ENCODE peak calls at places on chromosomes 13 and 19, in six cellular contexts. H is CD8-positive, alpha-beta memory T cell; M is substantia nigra; I is PC-9; G is PC-3; D is aorta. B is an unnamed sample.
A peak's percentile ranks its signal among the peaks of the same experiment; 100 is the strongest.

GRCh38 chr19:40231544-40232424 is 5.3 kb upstream of the CCNP start:
- DNase-seq in M (peak; percentile 26), I (no peak), H (no peak), D (no peak), G (no peak), B (no peak)

GRCh38 chr19:45782820-45783785 is 813 bp upstream of the DMPK start:
- DNase-seq in H (no peak), G (peak; percentile 60), M (no peak), I (peak; percentile 77), D (peak; percentile 85), B (no peak)

GRCh38 chr13:45490068-45490467 is 25.3 kb downstream of the COG3 start:
- DNase-seq in D (no peak), H (peak; percentile 18), M (no peak), G (peak; percentile 2), I (no peak), B (no peak)

GRCh38 chr13:31896427-31896826 is 135.1 kb upstream of the FRY start:
- DNase-seq in I (no peak), G (no peak), M (no peak), H (no peak), D (no peak), B (no peak)

GRCh38 chr19:38389101-38389925 is 816 bp downstream of the SPRED3 start:
- DNase-seq in G (peak; percentile 72), I (no peak), H (no peak), D (peak; percentile 78), M (peak; percentile 29), B (no peak)

GRCh38 chr13:45162821-45163220 is 38.0 kb downstream of the KCTD4 start:
- DNase-seq in I (peak; percentile 95), G (peak; percentile 92), D (no peak), M (no peak), H (no peak), B (no peak)

GRCh38 chr13:42405665-42406390 is 133.9 kb downstream of the AKAP11 start:
- DNase-seq in I (no peak), M (no peak), G (peak; percentile 10), D (no peak), H (peak; percentile 35), B (peak; percentile 14)

GRCh38 chr19:48635263-48635965 is 1.8 kb downstream of the DBP start:
- DNase-seq in G (peak; percentile 54), I (peak; percentile 51), M (peak; percentile 80), H (peak; percentile 64), D (peak; percentile 78), B (peak; percentile 75)

GRCh38 chr19:55637534-55637933 is 3.3 kb upstream of the ZNF580 start:
- DNase-seq in H (no peak), I (no peak), M (no peak), G (no peak), D (peak; percentile 45), B (no peak)

GRCh38 chr19:4636151-4636717 is 3.1 kb upstream of the TNFAIP8L1 start:
- DNase-seq in M (peak; percentile 53), H (peak; percentile 67), I (no peak), G (peak; percentile 77), D (peak; percentile 75), B (peak; percentile 74)
- H3K27ac ChIP-seq in M (no peak overlapping the region), H (peak overlapping the region; percentile 0), I (no peak overlapping the region), G (no peak overlapping the region), D (no peak overlapping the region), B (peak overlapping the region; percentile 4)

GRCh38 chr19:5622465-5623396 is at the start of the genes SAFB and SAFB2:
- DNase-seq in M (peak; percentile 98), G (peak; percentile 100), D (peak; percentile 100), I (peak; percentile 94), H (peak; percentile 100), B (peak; percentile 98)

GRCh38 chr19:5623397-5624153 is 692 bp downstream of the SAFB start:
- DNase-seq in G (no peak), H (no peak), D (peak; percentile 53), I (no peak), M (no peak), B (no peak)

GRCh38 chr19:5625641-5626040 is 2.8 kb downstream of the SAFB start:
- DNase-seq in H (no peak), I (no peak), G (no peak), M (no peak), D (no peak), B (no peak)

GRCh38 chr19:5624741-5625140 is 1.9 kb downstream of the SAFB start:
- DNase-seq in D (no peak), M (no peak), H (no peak), G (no peak), I (no peak), B (no peak)

GRCh38 chr19:5624154-5624663 is 1.3 kb downstream of the SAFB start:
- DNase-seq in I (no peak), D (peak; percentile 66), G (peak; percentile 45), H (no peak), M (peak; percentile 24), B (peak; percentile 23)
- H3K27ac ChIP-seq in I (no peak overlapping the region), D (peak overlapping the region; percentile 69), G (peak overlapping the region; percentile 67), H (peak overlapping the region; percentile 93), M (peak overlapping the region; percentile 90), B (peak overlapping the region; percentile 90)

GRCh38 chr19:9000933-9001332 is 9.3 kb downstream of the MUC16 start:
- DNase-seq in D (no peak), I (no peak), G (no peak), M (no peak), H (no peak), B (no peak)
- H3K27ac ChIP-seq in D (no peak overlapping the region), I (no peak overlapping the region), G (no peak overlapping the region), M (no peak overlapping the region), H (no peak overlapping the region), B (no peak overlapping the region)

DNA sequence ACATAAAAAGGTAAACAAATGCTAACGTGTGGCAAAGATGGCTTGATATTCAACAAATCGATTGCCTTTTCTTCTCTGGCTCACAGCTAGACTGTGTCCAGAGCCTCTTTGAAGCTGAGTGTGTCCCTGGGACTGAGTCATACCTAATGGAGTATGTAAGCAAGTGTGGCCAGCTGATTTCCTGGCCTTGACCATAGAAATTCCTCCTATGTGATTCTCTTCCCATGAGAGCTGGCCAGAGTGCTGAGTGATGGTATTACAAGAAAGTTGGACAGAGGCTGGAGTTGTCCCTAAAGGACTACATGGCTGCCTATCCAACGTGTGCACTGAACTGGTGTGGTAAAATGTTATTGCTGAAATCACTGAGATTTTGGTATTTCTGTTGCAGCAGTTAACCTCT is 320.1 kb upstream of the SLC10A2 start:
- DNase-seq in D (no peak), H (no peak), G (peak; percentile 45), I (peak; percentile 59), M (no peak), B (no peak)
- H3K27ac ChIP-seq in D (no peak overlapping the region), H (no peak overlapping the region), G (no peak overlapping the region), I (no peak overlapping the region), M (no peak overlapping the region), B (no peak overlapping the region)

GRCh38 chr13:37645181-37645580 is 46.6 kb upstream of the POSTN start:
- DNase-seq in D (no peak), M (no peak), G (no peak), H (no peak), I (no peak), B (no peak)
- H3K27ac ChIP-seq in D (no peak overlapping the region), M (no peak overlapping the region), G (no peak overlapping the region), H (no peak overlapping the region), I (no peak overlapping the region), B (no peak overlapping the region)

DNA sequence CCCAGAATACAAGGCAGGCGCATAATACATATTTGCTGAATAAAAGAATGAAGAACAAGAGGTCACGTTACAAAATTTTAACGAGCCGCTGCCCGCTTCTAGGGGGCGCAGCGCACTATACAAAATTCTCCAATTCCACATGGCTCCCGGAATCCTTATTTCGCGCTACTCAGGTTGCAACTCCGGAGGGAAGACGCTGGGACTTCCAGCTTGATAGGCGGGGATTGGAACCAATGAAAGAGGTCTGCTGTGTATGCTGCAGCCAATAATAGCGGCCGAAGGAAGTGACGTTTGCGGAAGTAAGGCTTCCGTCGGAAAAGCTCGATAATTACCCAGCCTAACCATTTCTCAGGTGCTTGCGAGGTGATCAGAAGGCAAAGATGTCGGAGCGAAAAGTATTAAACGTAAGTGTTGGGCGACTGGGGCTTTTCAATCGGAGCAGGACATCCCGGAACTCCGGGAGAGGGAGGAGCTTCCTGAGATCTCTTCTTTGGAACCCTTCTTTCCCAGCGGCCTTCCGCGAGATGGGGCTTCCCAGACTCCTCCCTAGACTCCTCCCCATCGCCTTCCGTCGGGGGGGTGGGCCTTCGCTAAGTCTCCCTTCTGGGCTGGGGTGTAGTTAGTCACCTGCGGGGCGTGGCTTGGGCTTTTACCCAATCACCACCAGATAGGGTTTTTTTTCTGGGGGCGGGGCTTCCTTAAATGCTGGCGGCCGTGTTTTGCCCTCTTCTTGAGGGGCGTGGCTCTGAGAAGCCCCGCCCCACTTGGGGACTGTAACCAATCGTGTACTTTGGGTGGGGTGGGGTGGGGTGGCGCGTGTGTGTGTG is at the start of gene YJU2:
- DNase-seq in M (peak; percentile 94), I (peak; percentile 92), D (peak; percentile 100), H (peak; percentile 99), G (peak; percentile 98), B (peak; percentile 98)
- H3K27ac ChIP-seq in M (peak within 1 kb of the TSS; percentile 84), I (peak within 1 kb of the TSS; percentile 87), D (peak within 1 kb of the TSS; percentile 87), H (peak within 1 kb of the TSS; percentile 100), G (peak within 1 kb of the TSS; percentile 84), B (peak within 1 kb of the TSS; percentile 94)

B was measured in CD4-positive, alpha-beta T cell.